ENCODE peak calls at places on chromosomes 1 and 21, in nine cellular contexts. One of them, this sample, is unnamed.

GRCh38 chr1:21012937-21013336 is 163.8 kb downstream of the EIF4G3 start:
- DNase-seq in choroid plexus epithelial cell: peak
- DNase-seq in DND-41: no peak
- DNase-seq in neural crest cell: no peak
- DNase-seq in pancreas: no peak
- DNase-seq in fibroblast of the aortic adventitia: peak
- DNase-seq in BE2C: peak
- DNase-seq in H9: no peak
- DNase-seq in IMR-90: peak
- DNase-seq in this sample: no peak

GRCh38 chr1:30300669-30301068 is 422.7 kb downstream of the MATN1 start:
- DNase-seq in IMR-90: no peak
- DNase-seq in neural crest cell: no peak
- DNase-seq in choroid plexus epithelial cell: no peak
- DNase-seq in BE2C: no peak
- DNase-seq in fibroblast of the aortic adventitia: no peak
- DNase-seq in H9: no peak
- DNase-seq in DND-41: no peak
- DNase-seq in pancreas: no peak
- DNase-seq in this sample: no peak

GRCh38 chr1:94951056-94951455 is 24.1 kb upstream of the CNN3 start:
- DNase-seq in BE2C: no peak
- DNase-seq in neural crest cell: no peak
- DNase-seq in H9: no peak
- DNase-seq in choroid plexus epithelial cell: no peak
- DNase-seq in pancreas: no peak
- DNase-seq in IMR-90: peak
- DNase-seq in fibroblast of the aortic adventitia: peak
- DNase-seq in DND-41: no peak
- DNase-seq in this sample: no peak

GRCh38 chr1:31374511-31375196 is 1.8 kb upstream of the FABP3 start:
- DNase-seq in IMR-90: peak
- DNase-seq in fibroblast of the aortic adventitia: peak
- DNase-seq in choroid plexus epithelial cell: no peak
- DNase-seq in H9: no peak
- DNase-seq in neural crest cell: no peak
- DNase-seq in pancreas: peak
- DNase-seq in DND-41: no peak
- DNase-seq in BE2C: no peak
- DNase-seq in this sample: no peak

GRCh38 chr1:65059930-65060538 is 88.0 kb upstream of the AK4 start:
- DNase-seq in BE2C: no peak
- DNase-seq in neural crest cell: no peak
- DNase-seq in DND-41: no peak
- DNase-seq in choroid plexus epithelial cell: peak
- DNase-seq in fibroblast of the aortic adventitia: peak
- DNase-seq in IMR-90: peak
- DNase-seq in H9: no peak
- DNase-seq in pancreas: no peak
- DNase-seq in this sample: no peak

GRCh38 chr1:162541619-162542141 is 19.8 kb upstream of the UAP1 start:
- DNase-seq in pancreas: no peak
- DNase-seq in IMR-90: peak
- DNase-seq in neural crest cell: no peak
- DNase-seq in choroid plexus epithelial cell: peak
- DNase-seq in fibroblast of the aortic adventitia: peak
- DNase-seq in H9: no peak
- DNase-seq in DND-41: no peak
- DNase-seq in BE2C: no peak
- DNase-seq in this sample: no peak

GRCh38 chr1:244049142-244049968 is 1.7 kb upstream of the ZBTB18 start:
- DNase-seq in IMR-90: no peak
- DNase-seq in DND-41: peak
- DNase-seq in fibroblast of the aortic adventitia: no peak
- DNase-seq in BE2C: peak
- DNase-seq in neural crest cell: no peak
- DNase-seq in H9: no peak
- DNase-seq in pancreas: peak
- DNase-seq in choroid plexus epithelial cell: peak
- DNase-seq in this sample: no peak

GRCh38 chr1:42154685-42155084 is 1.5 kb downstream of the GUCA2B start:
- DNase-seq in DND-41: no peak
- DNase-seq in BE2C: no peak
- DNase-seq in neural crest cell: no peak
- DNase-seq in fibroblast of the aortic adventitia: no peak
- DNase-seq in pancreas: no peak
- DNase-seq in IMR-90: no peak
- DNase-seq in H9: no peak
- DNase-seq in choroid plexus epithelial cell: no peak
- DNase-seq in this sample: no peak

DNA sequence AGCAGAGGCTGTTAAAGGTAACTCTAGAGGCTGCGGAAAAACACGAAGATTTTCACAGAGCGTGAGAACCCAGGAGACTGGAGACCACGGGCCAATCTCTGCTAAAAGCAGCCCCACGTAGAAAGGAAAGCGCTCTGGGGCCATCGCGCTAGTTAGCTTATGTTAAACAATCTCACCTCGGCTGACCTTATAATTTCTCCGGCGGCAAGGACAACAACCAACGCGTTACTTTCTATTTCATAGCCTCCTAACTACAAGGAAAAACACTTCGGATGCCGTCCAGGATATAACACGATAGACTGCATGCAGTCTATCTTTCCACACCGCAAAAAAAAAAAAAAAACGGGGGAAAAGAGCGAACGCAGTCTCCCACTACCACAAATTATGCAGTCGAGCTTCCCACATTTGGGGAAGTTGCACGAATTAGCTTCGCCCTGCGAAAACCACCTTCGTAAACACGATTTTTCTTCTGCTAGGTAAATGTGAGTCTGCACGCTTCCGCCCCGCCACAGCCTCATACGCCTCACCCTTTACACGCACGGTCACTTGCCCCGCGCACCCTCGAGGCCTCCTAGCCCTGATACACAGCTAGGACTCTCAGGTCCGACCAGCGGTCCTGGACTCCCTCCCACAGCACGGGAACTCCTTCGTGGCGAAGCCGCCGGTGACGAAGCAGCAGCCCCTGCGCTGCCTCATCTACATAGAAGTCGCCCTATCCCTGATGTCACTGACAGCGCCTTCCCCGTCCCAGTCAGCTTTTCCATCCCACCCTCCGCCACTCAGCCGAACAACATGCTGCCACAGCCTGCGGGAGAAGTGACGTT is 87.8 kb downstream of the PRKAB2 start:
- DNase-seq in H9: peak
- DNase-seq in pancreas: no peak
- DNase-seq in DND-41: no peak
- DNase-seq in choroid plexus epithelial cell: peak
- DNase-seq in BE2C: peak
- DNase-seq in fibroblast of the aortic adventitia: peak
- DNase-seq in neural crest cell: peak
- DNase-seq in IMR-90: peak
- DNase-seq in this sample: peak
- TF ChIP-seq CTCF in H9: no peak
- TF ChIP-seq CTCF in pancreas: no peak
- TF ChIP-seq CTCF in DND-41: no peak
- TF ChIP-seq CTCF in choroid plexus epithelial cell: no peak
- TF ChIP-seq CTCF in BE2C: no peak
- TF ChIP-seq CTCF in fibroblast of the aortic adventitia: no peak
- TF ChIP-seq CTCF in neural crest cell: no peak
- TF ChIP-seq CTCF in IMR-90: no peak
- TF ChIP-seq CTCF in this sample: no peak

DNA sequence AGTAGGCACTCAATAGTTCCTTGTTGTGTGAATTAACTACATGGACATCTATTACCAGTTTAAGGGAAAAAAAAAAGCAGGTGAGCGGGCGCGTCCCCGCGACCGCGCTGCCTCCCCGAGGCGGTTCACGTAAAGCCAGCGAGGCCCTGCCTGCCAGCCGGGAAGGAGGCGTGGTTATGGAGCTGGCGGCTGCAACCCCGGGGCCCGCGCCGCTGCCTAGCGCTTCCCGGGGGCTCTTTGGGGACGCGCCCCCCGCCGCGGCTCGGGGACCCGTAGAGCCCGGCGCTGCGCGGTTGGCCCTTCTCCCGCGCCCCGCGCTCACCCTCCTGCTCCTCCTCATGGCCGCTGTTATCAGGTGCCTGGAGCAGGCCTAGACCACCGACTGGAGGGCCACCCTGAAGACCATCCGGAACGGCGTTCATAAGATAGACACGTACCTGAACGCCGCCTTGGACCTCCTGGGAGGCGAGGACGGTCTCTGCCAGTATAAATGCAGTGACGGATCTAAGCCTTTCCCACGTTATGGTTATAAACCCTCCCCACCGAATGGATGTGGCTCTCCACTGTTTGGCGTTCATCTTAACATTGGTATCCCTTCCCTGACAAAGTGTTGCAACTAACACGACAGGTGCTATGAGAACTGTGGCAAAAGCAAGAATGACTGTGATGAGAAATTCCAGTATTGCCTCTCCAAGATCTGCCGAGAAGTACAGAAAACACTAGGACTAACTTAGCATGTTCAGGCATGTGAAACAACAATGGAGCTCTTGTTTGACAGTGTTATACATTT is 2.6 kb upstream of the CC2D1B start:
- DNase-seq in BE2C: peak
- DNase-seq in pancreas: peak
- DNase-seq in choroid plexus epithelial cell: peak
- DNase-seq in H9: peak
- DNase-seq in IMR-90: peak
- DNase-seq in neural crest cell: no peak
- DNase-seq in fibroblast of the aortic adventitia: peak
- DNase-seq in DND-41: peak
- DNase-seq in this sample: no peak
- TF ChIP-seq CTCF in BE2C: no peak
- TF ChIP-seq CTCF in pancreas: no peak
- TF ChIP-seq CTCF in choroid plexus epithelial cell: peak
- TF ChIP-seq CTCF in H9: peak
- TF ChIP-seq CTCF in IMR-90: peak
- TF ChIP-seq CTCF in neural crest cell: peak
- TF ChIP-seq CTCF in fibroblast of the aortic adventitia: peak
- TF ChIP-seq CTCF in DND-41: peak
- TF ChIP-seq CTCF in this sample: no peak

GRCh38 chr21:14388282-14388681 is 5.3 kb upstream of the HSPA13 start:
- DNase-seq in choroid plexus epithelial cell: no peak
- DNase-seq in pancreas: no peak
- DNase-seq in neural crest cell: no peak
- DNase-seq in IMR-90: no peak
- DNase-seq in BE2C: no peak
- DNase-seq in DND-41: no peak
- DNase-seq in H9: no peak
- DNase-seq in fibroblast of the aortic adventitia: no peak
- DNase-seq in this sample: no peak

GRCh38 chr21:14382486-14382834 is 486 bp downstream of the HSPA13 start:
- DNase-seq in BE2C: no peak
- DNase-seq in IMR-90: peak
- DNase-seq in neural crest cell: no peak
- DNase-seq in fibroblast of the aortic adventitia: peak
- DNase-seq in pancreas: peak
- DNase-seq in DND-41: peak
- DNase-seq in H9: no peak
- DNase-seq in choroid plexus epithelial cell: peak
- DNase-seq in this sample: no peak

GRCh38 chr21:14384453-14384852 is 1.5 kb upstream of the HSPA13 start:
- DNase-seq in choroid plexus epithelial cell: no peak
- DNase-seq in neural crest cell: no peak
- DNase-seq in fibroblast of the aortic adventitia: no peak
- DNase-seq in pancreas: no peak
- DNase-seq in IMR-90: no peak
- DNase-seq in DND-41: no peak
- DNase-seq in BE2C: no peak
- DNase-seq in H9: no peak
- DNase-seq in this sample: no peak

GRCh38 chr21:14383596-14384210 is 757 bp upstream of the HSPA13 start:
- DNase-seq in choroid plexus epithelial cell: no peak
- DNase-seq in DND-41: no peak
- DNase-seq in pancreas: no peak
- DNase-seq in BE2C: no peak
- DNase-seq in IMR-90: peak
- DNase-seq in H9: no peak
- DNase-seq in neural crest cell: no peak
- DNase-seq in fibroblast of the aortic adventitia: no peak
- DNase-seq in this sample: no peak

GRCh38 chr21:14382835-14383595 is at the start of gene HSPA13:
- DNase-seq in fibroblast of the aortic adventitia: peak
- DNase-seq in DND-41: peak
- DNase-seq in BE2C: peak
- DNase-seq in H9: peak
- DNase-seq in neural crest cell: peak
- DNase-seq in choroid plexus epithelial cell: peak
- DNase-seq in IMR-90: peak
- DNase-seq in pancreas: peak
- DNase-seq in this sample: peak
- TF ChIP-seq CTCF in fibroblast of the aortic adventitia: no peak
- TF ChIP-seq CTCF in DND-41: peak
- TF ChIP-seq CTCF in BE2C: no peak
- TF ChIP-seq CTCF in H9: peak
- TF ChIP-seq CTCF in neural crest cell: peak
- TF ChIP-seq CTCF in choroid plexus epithelial cell: no peak
- TF ChIP-seq CTCF in IMR-90: peak
- TF ChIP-seq CTCF in pancreas: no peak
- TF ChIP-seq CTCF in this sample: no peak

GRCh38 chr1:181103404-181103803 is 14.9 kb downstream of the IER5 start:
- DNase-seq in BE2C: no peak
- DNase-seq in DND-41: no peak
- DNase-seq in IMR-90: no peak
- DNase-seq in neural crest cell: no peak
- DNase-seq in choroid plexus epithelial cell: no peak
- DNase-seq in pancreas: no peak
- DNase-seq in H9: no peak
- DNase-seq in fibroblast of the aortic adventitia: no peak
- DNase-seq in this sample: no peak

GRCh38 chr1:181105134-181106021 is 16.9 kb downstream of the IER5 start:
- DNase-seq in fibroblast of the aortic adventitia: peak
- DNase-seq in choroid plexus epithelial cell: peak
- DNase-seq in pancreas: peak
- DNase-seq in IMR-90: peak
- DNase-seq in BE2C: peak
- DNase-seq in DND-41: peak
- DNase-seq in neural crest cell: peak
- DNase-seq in H9: peak
- DNase-seq in this sample: peak

GRCh38 chr1:181106022-181106312 is 17.5 kb downstream of the IER5 start:
- DNase-seq in IMR-90: no peak
- DNase-seq in neural crest cell: no peak
- DNase-seq in fibroblast of the aortic adventitia: no peak
- DNase-seq in H9: no peak
- DNase-seq in choroid plexus epithelial cell: no peak
- DNase-seq in pancreas: no peak
- DNase-seq in BE2C: no peak
- DNase-seq in DND-41: no peak
- DNase-seq in this sample: no peak

GRCh38 chr1:181104042-181104789 is 15.7 kb downstream of the IER5 start:
- DNase-seq in H9: no peak
- DNase-seq in IMR-90: no peak
- DNase-seq in DND-41: no peak
- DNase-seq in neural crest cell: no peak
- DNase-seq in choroid plexus epithelial cell: no peak
- DNase-seq in pancreas: no peak
- DNase-seq in BE2C: no peak
- DNase-seq in fibroblast of the aortic adventitia: peak
- DNase-seq in this sample: no peak

DNA sequence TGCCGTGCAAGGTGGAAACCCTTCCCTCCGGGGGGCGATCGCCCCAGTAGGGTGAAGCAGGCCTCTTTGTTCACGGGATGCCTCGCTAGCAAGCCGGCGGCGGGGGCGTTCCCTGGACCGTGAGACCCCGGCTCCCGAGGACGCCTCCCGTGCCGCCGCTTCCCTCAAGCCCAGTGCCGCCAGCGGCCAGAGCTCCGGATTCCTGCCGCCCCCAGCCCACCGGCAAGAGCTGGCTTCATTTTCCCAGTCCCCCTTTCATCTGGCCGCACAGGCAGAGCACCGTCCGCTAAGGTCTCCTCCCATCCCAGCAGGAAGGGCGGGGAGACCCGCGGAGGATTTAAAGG is 16.3 kb downstream of the IER5 start:
- DNase-seq in BE2C: no peak
- DNase-seq in H9: peak
- DNase-seq in pancreas: no peak
- DNase-seq in neural crest cell: peak
- DNase-seq in fibroblast of the aortic adventitia: no peak
- DNase-seq in choroid plexus epithelial cell: no peak
- DNase-seq in IMR-90: no peak
- DNase-seq in DND-41: peak
- DNase-seq in this sample: no peak
- TF ChIP-seq CTCF in BE2C: no peak
- TF ChIP-seq CTCF in H9: peak
- TF ChIP-seq CTCF in pancreas: no peak
- TF ChIP-seq CTCF in neural crest cell: peak
- TF ChIP-seq CTCF in fibroblast of the aortic adventitia: no peak
- TF ChIP-seq CTCF in choroid plexus epithelial cell: no peak
- TF ChIP-seq CTCF in IMR-90: no peak
- TF ChIP-seq CTCF in DND-41: no peak
- TF ChIP-seq CTCF in this sample: no peak

This sample was measured in D721Med.